ENCODE peak calls at places on chromosomes 13 and 19, in five cellular contexts. X is amygdala, D is brain microvascular endothelial cell, C is cardiac fibroblast, P is GM19239. K is an unnamed sample.

GRCh38 chr19:32224371-32225244 is 120.8 kb upstream of the ZNF507 start:
- DNase-seq in P (peak), C (peak), X (peak), D (peak), K (no peak)

GRCh38 chr19:583968-584239 is 5.8 kb upstream of the HCN2 start:
- DNase-seq in D (no peak), P (no peak), X (no peak), C (no peak), K (no peak)

GRCh38 chr19:15115080-15115479 is 7.9 kb downstream of the SYDE1 start:
- DNase-seq in D (peak), P (no peak), C (peak), X (no peak), K (no peak)

GRCh38 chr13:64052526-64052925 is 2636.9 kb upstream of the PCDH20 start:
- DNase-seq in P (no peak), D (no peak), X (no peak), C (no peak), K (no peak)

GRCh38 chr13:33583398-33583797 is 234.6 kb upstream of the RFC3 start:
- DNase-seq in D (no peak), C (no peak), P (no peak), X (no peak), K (no peak)

GRCh38 chr19:1082928-1083816 is 12.0 kb downstream of the POLR2E start:
- DNase-seq in C (no peak), P (no peak), D (no peak), X (no peak), K (no peak)

GRCh38 chr19:2274937-2275535 is 6.9 kb downstream of the PEAK3 start:
- DNase-seq in C (peak), P (no peak), D (peak), X (peak), K (no peak)

GRCh38 chr19:27691991-27692390 is 1521.0 kb downstream of the UQCRFS1 start:
- DNase-seq in P (no peak), C (no peak), D (no peak), X (no peak), K (no peak)

GRCh38 chr13:48496271-48496670 is 36.6 kb downstream of the RCBTB2 start:
- DNase-seq in X (no peak), C (no peak), D (no peak), P (no peak), K (no peak)

GRCh38 chr13:74145249-74145970 is 11.2 kb upstream of the KLF12 start:
- DNase-seq in D (peak), X (no peak), P (no peak), C (peak), K (no peak)

GRCh38 chr13:102817241-102817640 is 18.3 kb downstream of the BIVM start:
- DNase-seq in D (no peak), X (no peak), C (no peak), P (no peak), K (no peak)

GRCh38 chr19:48342841-48343540 is 17.6 kb downstream of the EMP3 start:
- DNase-seq in D (peak), X (no peak), C (no peak), P (no peak), K (no peak)

GRCh38 chr19:19752760-19753403 is 20.0 kb upstream of the ZNF14 start:
- DNase-seq in C (no peak), X (no peak), D (no peak), P (no peak), K (no peak)

GRCh38 chr13:74256969-74257368 is 122.8 kb upstream of the KLF12 start:
- DNase-seq in D (no peak), P (no peak), X (no peak), C (peak), K (no peak)

GRCh38 chr19:45128806-45129205 is 32.0 kb downstream of the NKPD1 start:
- DNase-seq in C (no peak), P (no peak), X (no peak), D (no peak), K (no peak)

GRCh38 chr13:22127277-22128143 is 456.6 kb downstream of the FGF9 start:
- DNase-seq in P (no peak), X (no peak), D (no peak), C (no peak), K (no peak)

GRCh38 chr13:94243551-94243950 is 235.9 kb downstream of the DCT start:
- DNase-seq in X (no peak), C (no peak), D (no peak), P (no peak), K (no peak)

GRCh38 chr19:38145627-38146026 is 78.4 kb downstream of the DPF1 start:
- DNase-seq in X (no peak), D (no peak), C (peak), P (no peak), K (no peak)

GRCh38 chr19:53012006-53012405 is 1.7 kb upstream of the ERVV-1 start:
- DNase-seq in D (no peak), P (no peak), C (no peak), X (no peak), K (no peak)

K was measured in caudate nucleus.